ENCODE peak calls at places on chromosomes 11 and 22, in eight cellular contexts. R, Z, S, C, N, G, Y and U are unnamed samples.

GRCh38 chr22:27840436-27840835 is 38.9 kb upstream of the MN1 start:
- DNase-seq in Y (no peak), C (no peak), S (no peak), N (no peak), Z (no peak), R (no peak), G (no peak), U (no peak)

GRCh38 chr11:22869325-22869724 is 9.1 kb upstream of the CCDC179 start:
- DNase-seq in Z (no peak), C (no peak), S (no peak), Y (no peak), G (no peak), N (no peak), R (no peak), U (no peak)

GRCh38 chr22:36781656-36782627 is 6.0 kb upstream of the IFT27 start:
- DNase-seq in R (peak), Y (peak), C (peak), S (peak), N (peak), Z (peak), G (peak), U (peak)

GRCh38 chr11:2750101-2750509 is 50.3 kb upstream of the KCNQ1OT1 start:
- DNase-seq in C (peak), S (no peak), Y (no peak), Z (no peak), R (no peak), G (no peak), N (no peak), U (no peak)

GRCh38 chr11:96275807-96276594 is 67.0 kb downstream of the MAML2 start:
- DNase-seq in S (no peak), Y (no peak), Z (no peak), R (no peak), C (no peak), N (no peak), G (peak), U (no peak)

GRCh38 chr11:130490682-130491449 is 42.4 kb downstream of the ADAMTS15 start:
- DNase-seq in Z (no peak), S (no peak), G (no peak), C (no peak), R (no peak), N (no peak), Y (no peak), U (no peak)

GRCh38 chr22:38766076-38766777 is 10.4 kb upstream of the SUN2 start:
- DNase-seq in N (peak), S (peak), R (peak), Z (no peak), C (peak), Y (no peak), G (peak), U (peak)

GRCh38 chr11:103923473-103923931 is 112.9 kb upstream of the DDI1 start:
- DNase-seq in R (peak), N (no peak), Z (no peak), Y (no peak), S (peak), G (peak), C (no peak), U (no peak)

GRCh38 chr11:76510060-76511047 is 65.5 kb downstream of the EMSY start:
- DNase-seq in Z (peak), C (no peak), S (peak), R (no peak), G (peak), N (no peak), Y (no peak), U (peak)

GRCh38 chr11:62713343-62713742 is 5.9 kb downstream of the GNG3 start:
- DNase-seq in R (peak), Y (no peak), S (no peak), C (no peak), Z (no peak), G (no peak), N (no peak), U (no peak)

GRCh38 chr11:8357891-8358566 is 94.4 kb upstream of the LMO1 start:
- DNase-seq in G (no peak), C (no peak), Z (no peak), S (peak), N (no peak), R (no peak), Y (no peak), U (no peak)

GRCh38 chr11:66280428-66280827 is 2.5 kb downstream of the CNIH2 start:
- DNase-seq in R (no peak), Y (no peak), Z (no peak), C (no peak), G (no peak), N (no peak), S (peak), U (no peak)

GRCh38 chr11:113293936-113294335 is 20.4 kb upstream of the TTC12 start:
- DNase-seq in G (no peak), Z (no peak), R (no peak), N (no peak), C (no peak), Y (no peak), S (no peak), U (no peak)

GRCh38 chr11:21405403-21405802 is 736.0 kb downstream of the NELL1 start:
- DNase-seq in S (no peak), R (no peak), Z (no peak), G (no peak), Y (no peak), N (no peak), C (no peak), U (no peak)

GRCh38 chr11:19374189-19374588 is 133.4 kb upstream of the E2F8 start:
- DNase-seq in Z (no peak), Y (no peak), N (no peak), R (peak), S (no peak), G (peak), C (no peak), U (peak)

GRCh38 chr11:9461760-9462134 is 935 bp downstream of the ZNF143 start:
- DNase-seq in S (no peak), C (no peak), G (peak), N (no peak), Z (no peak), Y (no peak), R (peak), U (peak)

GRCh38 chr22:43171607-43172006 is 15.3 kb downstream of the TTLL12 start:
- DNase-seq in Y (no peak), R (no peak), G (no peak), S (no peak), C (no peak), Z (no peak), N (no peak), U (no peak)

GRCh38 chr11:114044042-114044871 is 15.3 kb upstream of the ZBTB16 start:
- DNase-seq in R (no peak), C (no peak), S (peak), G (no peak), N (no peak), Y (no peak), Z (no peak), U (no peak)

GRCh38 chr11:8277691-8278090 is 14.0 kb upstream of the LMO1 start:
- DNase-seq in S (no peak), Z (no peak), C (peak), N (no peak), Y (no peak), G (no peak), R (no peak), U (no peak)

GRCh38 chr22:20438066-20438677 is 547 bp upstream of the SCARF2 start:
- DNase-seq in S (peak), R (no peak), Z (no peak), C (peak), Y (no peak), G (peak), N (no peak), U (peak)

GRCh38 chr11:112339566-112339965 is 78.9 kb upstream of the PLET1 start:
- DNase-seq in Y (no peak), N (no peak), Z (no peak), C (no peak), S (no peak), R (no peak), G (no peak), U (no peak)

GRCh38 chr11:116434986-116435385 is 337.8 kb downstream of the BUD13 start:
- DNase-seq in C (no peak), Y (no peak), R (no peak), G (no peak), N (no peak), S (no peak), Z (no peak), U (no peak)

GRCh38 chr11:69383372-69383771 is 89.4 kb downstream of the MYEOV start:
- DNase-seq in R (no peak), N (no peak), S (no peak), C (no peak), G (no peak), Z (no peak), Y (no peak), U (no peak)

GRCh38 chr11:113947989-113948388 is 26.9 kb upstream of the HTR3A start:
- DNase-seq in N (no peak), Y (no peak), R (no peak), Z (no peak), G (no peak), C (no peak), S (no peak), U (no peak)

GRCh38 chr11:96257972-96258951 is 84.7 kb downstream of the MAML2 start:
- DNase-seq in C (no peak), Z (no peak), S (no peak), R (no peak), N (peak), Y (no peak), G (peak), U (no peak)

GRCh38 chr11:120569903-120570302 is 58.4 kb downstream of the GRIK4 start:
- DNase-seq in Y (no peak), S (peak), R (no peak), G (no peak), Z (no peak), C (no peak), N (no peak), U (no peak)

GRCh38 chr11:11538277-11538960 is 83.4 kb downstream of the GALNT18 start:
- DNase-seq in Y (no peak), N (no peak), G (no peak), C (no peak), R (no peak), Z (no peak), S (no peak), U (no peak)

GRCh38 chr11:18322818-18323570 is 627 bp downstream of the GTF2H1 start:
- DNase-seq in Y (no peak), R (no peak), G (no peak), S (peak), N (no peak), C (no peak), Z (no peak), U (no peak)

GRCh38 chr11:74322667-74323066 is 11.2 kb upstream of the P4HA3 start:
- DNase-seq in Y (no peak), S (no peak), N (no peak), G (no peak), Z (no peak), R (no peak), C (no peak), U (peak)

GRCh38 chr11:115334932-115335788 is 169.1 kb downstream of the CADM1 start:
- DNase-seq in N (no peak), Z (no peak), G (peak), Y (no peak), R (peak), S (peak), C (no peak), U (peak)